ENCODE peak calls at places on chromosomes 12 and 14, in four cellular contexts. M is ascending aorta, A is Peyer's patch, Z is tibial artery. B is an unnamed sample.

GRCh38 chr14:101259748-101260147 is 301.5 kb upstream of the DIO3 start:
- DNase-seq in M (no peak), A (no peak), Z (no peak), B (no peak)

GRCh38 chr12:131041968-131042847 is 88.5 kb downstream of the ADGRD1 start:
- DNase-seq in M (no peak), A (no peak), Z (no peak), B (no peak)

GRCh38 chr14:73953731-73954130 is 3.6 kb downstream of the COQ6 start:
- DNase-seq in M (no peak), A (no peak), Z (no peak), B (no peak)

GRCh38 chr14:77208266-77208978 is 26.8 kb downstream of the TMEM63C start:
- DNase-seq in M (no peak), A (peak; percentile 75), Z (peak; percentile 49), B (peak; percentile 21)

GRCh38 chr12:124309744-124310143 is 14.9 kb downstream of the RFLNA start:
- DNase-seq in M (no peak), A (no peak), Z (no peak), B (no peak)

GRCh38 chr12:109504068-109504467 is 26.6 kb downstream of the UBE3B start:
- DNase-seq in M (no peak), A (no peak), Z (no peak), B (no peak)

GRCh38 chr12:24034160-24034559 is 84.7 kb upstream of the SOX5 start:
- DNase-seq in M (no peak), A (no peak), Z (no peak), B (no peak)

GRCh38 chr14:85572845-85573244 is 42.9 kb downstream of the FLRT2 start:
- DNase-seq in M (no peak), A (no peak), Z (no peak), B (no peak)

GRCh38 chr14:65096323-65097089 is 5.8 kb downstream of the MAX start:
- DNase-seq in M (no peak), A (no peak), Z (peak; percentile 48), B (no peak)

GRCh38 chr12:129152291-129153075 is 299.2 kb downstream of the GLT1D1 start:
- DNase-seq in M (no peak), A (no peak), Z (no peak), B (no peak)
- TF ChIP-seq CTCF in M (no peak), A (no peak), Z (no peak), B (no peak)

DNA sequence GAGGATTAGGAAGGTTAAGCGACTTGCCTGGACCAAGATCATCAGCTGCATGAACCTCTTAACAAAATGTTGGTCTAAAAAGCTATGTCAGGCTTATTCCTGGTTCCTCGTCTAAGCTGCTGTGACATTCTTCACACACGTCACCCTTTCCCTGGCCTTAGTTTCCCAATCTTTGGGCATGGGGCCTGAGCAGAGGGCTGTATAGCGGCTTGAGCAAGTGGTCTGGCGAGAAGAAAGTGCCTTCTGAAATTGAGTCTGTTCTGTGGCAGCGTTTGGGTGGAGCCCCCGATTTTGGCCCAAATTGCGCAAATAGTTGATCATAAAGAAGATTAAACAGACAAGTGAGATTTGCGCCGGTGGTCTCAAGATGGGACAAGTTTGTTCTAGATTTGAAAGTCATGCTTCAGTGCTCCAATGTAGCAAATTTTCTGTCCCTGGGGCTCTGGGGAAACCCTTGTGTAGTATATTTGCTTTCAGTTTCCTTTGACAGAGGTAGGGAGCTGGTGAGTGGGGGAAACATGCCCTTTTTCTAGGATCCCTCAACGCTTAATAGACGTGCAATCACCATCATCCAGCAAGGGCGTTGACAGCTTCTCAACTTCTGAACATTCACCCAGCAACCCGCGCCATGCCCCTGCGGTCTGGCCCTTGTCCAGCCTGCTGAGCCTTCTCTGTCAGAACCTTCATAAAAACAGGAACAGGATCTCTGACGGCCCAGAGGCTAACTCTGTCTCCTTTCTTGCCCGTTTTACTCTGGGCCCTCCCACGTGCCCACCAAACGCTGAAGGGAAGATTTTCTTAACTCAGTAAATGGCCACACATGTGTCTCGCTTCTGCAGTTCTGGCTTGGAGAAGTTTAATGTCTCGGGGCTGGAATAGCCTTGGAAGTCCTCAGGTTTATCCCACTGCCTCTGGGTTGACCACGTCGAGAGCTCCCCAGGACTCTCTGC is 58.4 kb upstream of the CCND2 start:
- DNase-seq in M (peak; percentile 80), A (no peak), Z (peak; percentile 74), B (peak; percentile 86)
- H3K4me3 ChIP-seq in M (no peak overlapping the region), A (no peak overlapping the region), Z (no peak overlapping the region), B (peak overlapping the region; percentile 26)

GRCh38 chr12:38144601-38145436 is 171.8 kb upstream of the ALG10B start:
- DNase-seq in M (no peak), A (no peak), Z (no peak), B (no peak)
- H3K36me3 ChIP-seq in M (no peaks in the 10 kb centered on the region), A (no peaks in the 10 kb centered on the region), Z (no peaks in the 10 kb centered on the region), B (no peaks in the 10 kb centered on the region)

GRCh38 chr14:95609398-95609990 is 74.6 kb downstream of the GLRX5 start:
- DNase-seq in M (no peak), A (no peak), Z (no peak), B (peak; percentile 14)
- TF ChIP-seq CTCF in M (no peak), A (peak; percentile 24), Z (no peak), B (peak; percentile 78)

GRCh38 chr12:53659609-53660008 is 16.3 kb downstream of the ATP5MC2 start:
- DNase-seq in M (no peak), A (no peak), Z (no peak), B (no peak)

GRCh38 chr12:53657041-53657440 is 18.8 kb downstream of the ATP5MC2 start:
- DNase-seq in M (no peak), A (no peak), Z (no peak), B (no peak)

GRCh38 chr12:53660064-53660463 is 15.8 kb downstream of the ATP5MC2 start:
- DNase-seq in M (peak; percentile 70), A (no peak), Z (peak; percentile 30), B (no peak)

GRCh38 chr12:53664191-53664590 is 11.7 kb downstream of the ATP5MC2 start:
- DNase-seq in M (no peak), A (no peak), Z (no peak), B (no peak)

DNA sequence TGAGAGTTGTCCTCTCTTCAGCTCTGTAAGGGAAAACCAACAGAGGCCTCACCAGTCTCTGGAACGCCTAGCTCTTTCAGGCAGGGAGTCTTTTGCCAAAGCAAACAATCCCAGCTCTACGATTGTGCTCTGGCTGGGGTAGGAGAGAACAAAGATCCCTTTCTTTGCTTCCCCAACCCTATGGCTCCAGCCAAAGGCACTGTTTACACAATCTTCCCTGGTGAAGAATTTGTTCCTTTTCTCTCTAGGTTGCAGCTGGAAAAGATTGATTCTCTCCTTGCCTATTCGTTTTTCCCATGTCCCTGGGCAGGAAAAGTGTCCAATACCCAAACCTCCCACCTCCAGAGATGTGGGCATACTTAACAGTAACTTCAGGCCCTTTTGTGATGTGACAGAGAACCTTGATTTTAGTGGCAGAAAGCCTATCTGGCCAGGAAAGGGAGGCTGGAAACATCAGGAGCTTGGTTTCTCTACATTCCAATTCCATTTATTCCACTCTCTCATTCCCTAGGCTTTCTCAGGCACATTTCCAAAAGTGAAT is 16.8 kb downstream of the ATP5MC2 start:
- DNase-seq in M (peak; percentile 81), A (no peak), Z (peak; percentile 69), B (no peak)
- H3K4me3 ChIP-seq in M (peak overlapping the region; percentile 50), A (no peak overlapping the region), Z (peak overlapping the region; percentile 12), B (no peak overlapping the region)

DNA sequence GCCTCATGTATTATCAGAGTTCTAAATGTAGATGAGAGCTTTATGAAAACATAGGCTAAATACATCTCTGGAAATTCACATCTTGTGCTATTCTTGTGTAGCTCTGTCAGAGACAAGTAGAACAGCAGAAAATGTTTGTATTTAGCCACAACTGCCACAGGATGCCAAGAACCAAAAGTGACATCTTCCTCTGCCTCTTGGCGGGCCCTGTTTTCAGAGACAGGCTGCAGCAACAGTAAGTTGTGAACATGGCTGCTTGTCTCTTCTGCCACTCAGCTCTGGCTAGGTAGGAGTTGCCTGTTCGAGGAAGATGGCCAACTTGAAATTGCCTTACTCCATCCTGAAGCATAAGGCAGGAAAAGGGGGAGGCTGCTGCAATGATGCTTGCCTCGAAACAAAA is 30.4 kb downstream of the SETD3 start:
- DNase-seq in M (no peak), A (no peak), Z (no peak), B (no peak)
- H3K36me3 ChIP-seq in M (peaks cover 70% of the 10 kb centered on the region), A (no peaks in the 10 kb centered on the region), Z (peaks cover 54% of the 10 kb centered on the region), B (peaks cover 8% of the 10 kb centered on the region)

GRCh38 chr14:89336338-89336737 is 80.7 kb downstream of the FOXN3 start:
- DNase-seq in M (no peak), A (no peak), Z (no peak), B (no peak)
- TF ChIP-seq CTCF in M (no peak), A (peak; percentile 23), Z (no peak), B (peak; percentile 44)

DNA sequence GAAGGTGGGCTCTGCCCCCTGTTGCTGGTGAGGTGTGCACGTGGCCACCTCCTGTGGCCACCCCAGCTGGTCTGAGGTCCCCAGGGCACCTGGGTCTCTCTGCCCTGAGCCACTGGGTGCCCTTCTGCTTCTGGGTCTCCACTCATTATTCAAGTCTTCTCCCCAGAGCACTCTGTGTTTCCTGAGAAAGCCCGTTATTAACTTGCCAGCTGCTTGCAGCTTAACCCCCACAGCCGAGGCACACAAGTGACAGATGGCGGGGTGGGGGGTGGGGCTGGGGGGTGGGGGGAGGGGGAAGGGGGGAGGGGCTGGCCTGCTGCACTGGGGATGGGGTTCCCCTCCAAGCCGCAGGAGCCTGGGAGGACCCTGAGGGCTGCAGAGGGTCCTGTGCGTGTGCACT is 40.5 kb downstream of the FBRSL1 start:
- DNase-seq in M (no peak), A (no peak), Z (no peak), B (no peak)
- H3K4me3 ChIP-seq in M (no peak overlapping the region), A (no peak overlapping the region), Z (no peak overlapping the region), B (no peak overlapping the region)

GRCh38 chr12:113940357-113940756 is 25.8 kb downstream of the RBM19 start:
- DNase-seq in M (no peak), A (no peak), Z (no peak), B (no peak)
- H3K36me3 ChIP-seq in M (peaks cover 86% of the 10 kb centered on the region), A (no peaks in the 10 kb centered on the region), Z (peaks cover 95% of the 10 kb centered on the region), B (peaks cover 30% of the 10 kb centered on the region)